ENCODE peak calls at places on chromosomes 5 and 9, in seven cellular contexts. N is ACHN; D is AG08395; J is activated CD8-positive, alpha-beta memory T cell treated with anti-CD3 and anti-CD28 coated beads for 4 hours; V is putamen; E is H1; T is progenitor cell of endocrine pancreas. L is an unnamed sample.

GRCh38 chr9:72680593-72681317 is 159.3 kb downstream of the TMC1 start:
- DNase-seq in N (no peak), D (no peak), J (no peak), V (peak), E (no peak), T (no peak), L (no peak)

GRCh38 chr5:173165193-173165988 is 21.1 kb downstream of the BNIP1 start:
- DNase-seq in N (no peak), D (no peak), J (no peak), V (no peak), E (no peak), T (no peak), L (no peak)

GRCh38 chr5:157502143-157502647 is 42.2 kb downstream of the NIPAL4 start:
- DNase-seq in N (no peak), D (no peak), J (no peak), V (peak), E (no peak), T (no peak), L (peak)

GRCh38 chr5:72166070-72166979 is 59.0 kb downstream of the MAP1B start:
- DNase-seq in N (no peak), D (peak), J (no peak), V (peak), E (peak), T (no peak), L (no peak)

GRCh38 chr9:12777149-12778010 is 2.6 kb downstream of the LURAP1L start:
- DNase-seq in N (no peak), D (no peak), J (no peak), V (no peak), E (no peak), T (no peak), L (no peak)

GRCh38 chr5:170168002-170168401 is 62.3 kb downstream of the FOXI1 start:
- DNase-seq in N (no peak), D (no peak), J (no peak), V (no peak), E (no peak), T (no peak), L (peak)

GRCh38 chr5:130189961-130190360 is 285.7 kb downstream of the CHSY3 start:
- DNase-seq in N (no peak), D (no peak), J (no peak), V (peak), E (no peak), T (no peak), L (no peak)

GRCh38 chr5:60473654-60474053 is 226.3 kb downstream of the DEPDC1B start:
- DNase-seq in N (no peak), D (no peak), J (no peak), V (no peak), E (no peak), T (no peak), L (no peak)

L was measured in cardiac septum.